ENCODE peak calls at places on chromosomes 4 and X, in five cellular contexts. J is activated gamma-delta T cell treated with Interleukin-2 at 50 U/mL for 16 hours, X is heart right ventricle, Y is sigmoid colon, K is gastrocnemius medialis. T is an unnamed sample.

GRCh38 chrX:136395271-136395670 is 92.5 kb upstream of the BRS3 start:
- DNase-seq in K (no peak), J (no peak), X (no peak), Y (no peak), T (no peak)

GRCh38 chr4:23959401-23960148 is 69.7 kb upstream of the PPARGC1A start:
- DNase-seq in J (no peak), K (no peak), X (no peak), Y (no peak), T (no peak)

GRCh38 chr4:166501941-166502382 is 628.9 kb downstream of the TLL1 start:
- DNase-seq in J (no peak), Y (no peak), K (no peak), X (no peak), T (peak)

GRCh38 chr4:70667710-70668535 is 1.6 kb upstream of the JCHAIN start:
- DNase-seq in Y (no peak), K (no peak), J (no peak), X (no peak), T (no peak)

GRCh38 chr4:7902101-7902553 is 37.5 kb downstream of the AFAP1 start:
- DNase-seq in X (no peak), J (no peak), K (no peak), Y (no peak), T (no peak)

GRCh38 chrX:20452487-20452886 is 185.8 kb upstream of the RPS6KA3 start:
- DNase-seq in K (no peak), X (no peak), Y (no peak), J (no peak), T (no peak)

GRCh38 chr4:187064033-187064432 is 340.4 kb upstream of the FAT1 start:
- DNase-seq in J (no peak), K (no peak), Y (no peak), X (no peak), T (no peak)

GRCh38 chrX:51608071-51608470 is 10.6 kb downstream of the CENPVL3 start:
- DNase-seq in K (no peak), X (no peak), Y (no peak), J (no peak), T (no peak)

GRCh38 chr4:110798682-110799081 is 175.8 kb upstream of the PITX2 start:
- DNase-seq in X (no peak), J (no peak), K (no peak), Y (no peak), T (no peak)

GRCh38 chrX:74446876-74447275 is 25.6 kb downstream of the SLC16A2 start:
- DNase-seq in X (no peak), Y (no peak), J (no peak), K (no peak), T (no peak)

GRCh38 chr4:113701156-113701555 is 60.4 kb downstream of the CAMK2D start:
- DNase-seq in X (no peak), K (no peak), J (no peak), Y (no peak), T (no peak)

GRCh38 chr4:104123021-104123420 is 371.7 kb downstream of the CXXC4 start:
- DNase-seq in J (no peak), Y (no peak), X (no peak), K (no peak), T (no peak)

GRCh38 chr4:146916479-146917076 is 29.1 kb downstream of the TTC29 start:
- DNase-seq in J (no peak), X (no peak), K (no peak), Y (no peak), T (no peak)

GRCh38 chrX:920234-920799 is 289.7 kb downstream of the SHOX start:
- DNase-seq in J (no peak), Y (no peak), X (no peak), K (no peak), T (no peak)

GRCh38 chr4:15374697-15375096 is 53.1 kb upstream of the C1QTNF7 start:
- DNase-seq in J (no peak), Y (no peak), X (no peak), K (no peak), T (no peak)

GRCh38 chrX:19280636-19281035 is 63.1 kb upstream of the PDHA1 start:
- DNase-seq in K (no peak), J (no peak), Y (no peak), X (no peak), T (no peak)

GRCh38 chr4:186634591-186635128 is 79.3 kb upstream of the MTNR1A start:
- DNase-seq in J (no peak), Y (no peak), K (no peak), X (no peak), T (no peak)

GRCh38 chrX:40644175-40644574 is 3.2 kb downstream of the CXorf38 start:
- DNase-seq in X (no peak), Y (no peak), J (no peak), K (peak), T (no peak)

GRCh38 chr4:42397635-42398447 is 553 bp downstream of the SHISA3 start:
- DNase-seq in X (peak), Y (no peak), K (no peak), J (no peak), T (peak)

GRCh38 chr4:183360161-183360919 is 38.1 kb upstream of the CLDN24 start:
- DNase-seq in X (no peak), J (no peak), Y (no peak), K (no peak), T (no peak)

GRCh38 chr4:653080-653821 is 20.8 kb downstream of the ATP5ME start:
- DNase-seq in J (no peak), Y (no peak), K (no peak), X (no peak), T (no peak)

GRCh38 chr4:130110760-130111159 is 1014.8 kb downstream of the C4orf33 start:
- DNase-seq in Y (no peak), J (no peak), K (no peak), X (no peak), T (no peak)

GRCh38 chr4:138696771-138697170 is 318.8 kb upstream of the NOCT start:
- DNase-seq in X (no peak), Y (no peak), K (no peak), J (no peak), T (no peak)

GRCh38 chr4:132071815-132072214 is 1077.3 kb upstream of the PCDH10 start:
- DNase-seq in X (no peak), Y (no peak), J (no peak), K (no peak), T (no peak)